ENCODE peak calls at places on chromosomes 7 and 10, in four cellular contexts. P is uterus, D is cardiac muscle cell, M is testis. B is an unnamed sample.

GRCh38 chr10:127392351-127393235 is 156.5 kb upstream of the NPS start:
- DNase-seq in M (peak), D (no peak), P (no peak), B (no peak)

GRCh38 chr7:153567426-153567825 is 484.8 kb upstream of the DPP6 start:
- DNase-seq in M (peak), P (peak), D (no peak), B (no peak)

GRCh38 chr7:103613655-103614642 is 167.9 kb upstream of the SLC26A5 start:
- DNase-seq in M (no peak), P (no peak), D (peak), B (peak)

GRCh38 chr7:51055039-51055840 is 261.4 kb downstream of the COBL start:
- DNase-seq in D (peak), M (no peak), P (no peak), B (no peak)

GRCh38 chr10:97822261-97822687 is 27.4 kb upstream of the GOLGA7B start:
- DNase-seq in P (no peak), D (no peak), M (no peak), B (peak)

GRCh38 chr7:50982626-50983025 is 199.9 kb upstream of the GRB10 start:
- DNase-seq in M (no peak), D (no peak), P (no peak), B (no peak)

GRCh38 chr10:30384791-30385201 is 35.7 kb upstream of the MTPAP start:
- DNase-seq in P (no peak), D (peak), M (peak), B (no peak)

GRCh38 chr7:94908204-94909022 is 1.0 kb downstream of the PPP1R9A start:
- DNase-seq in M (peak), D (peak), P (peak), B (peak)

GRCh38 chr10:6201511-6201975 is 1.2 kb upstream of the PFKFB3 start:
- DNase-seq in P (peak), M (peak), D (peak), B (peak)

GRCh38 chr10:93464826-93465388 is 17.2 kb downstream of the MYOF start:
- DNase-seq in P (no peak), D (no peak), M (no peak), B (no peak)

GRCh38 chr7:24284699-24285506 is 913 bp downstream of the NPY start:
- DNase-seq in M (no peak), D (peak), P (no peak), B (no peak)

GRCh38 chr10:17174626-17175025 is 26.8 kb downstream of the TRDMT1 start:
- DNase-seq in D (no peak), P (no peak), M (no peak), B (no peak)

GRCh38 chr7:141012044-141012685 is 2.6 kb downstream of the MRPS33 start:
- DNase-seq in M (peak), D (peak), P (peak), B (peak)

GRCh38 chr10:110765513-110766375 is 106.0 kb upstream of the PDCD4 start:
- DNase-seq in P (no peak), M (no peak), D (no peak), B (no peak)

GRCh38 chr7:1340031-1340430 is 107.4 kb downstream of the UNCX start:
- DNase-seq in M (no peak), D (no peak), P (no peak), B (no peak)

GRCh38 chr7:102122026-102122425 is 164.6 kb upstream of the SH2B2 start:
- DNase-seq in P (no peak), D (no peak), M (no peak), B (no peak)

GRCh38 chr10:113693348-113693747 is 13.6 kb downstream of the CASP7 start:
- DNase-seq in D (no peak), P (no peak), M (no peak), B (no peak)

GRCh38 chr10:59949608-59950007 is 43.3 kb upstream of the CCDC6 start:
- DNase-seq in D (no peak), P (no peak), M (no peak), B (no peak)

GRCh38 chr7:106602062-106602461 is 58.9 kb downstream of the CCDC71L start:
- DNase-seq in P (no peak), M (no peak), D (no peak), B (no peak)

GRCh38 chr7:111029574-111030357 is 61.2 kb upstream of the LRRN3 start:
- DNase-seq in D (peak), M (peak), P (no peak), B (peak)

GRCh38 chr10:4596951-4597350 is 229.1 kb upstream of the AKR1E2 start:
- DNase-seq in M (no peak), P (no peak), D (no peak), B (no peak)

GRCh38 chr7:5599543-5600200 is 176.0 kb upstream of the TNRC18 start:
- DNase-seq in M (no peak), D (no peak), P (no peak), B (no peak)

GRCh38 chr7:153445641-153446040 is 606.6 kb upstream of the DPP6 start:
- DNase-seq in D (no peak), M (no peak), P (no peak), B (no peak)

GRCh38 chr10:103870503-103870902 is 15.1 kb upstream of the SH3PXD2A start:
- DNase-seq in P (no peak), M (no peak), D (no peak), B (no peak)

GRCh38 chr10:31320598-31321211 is 1.7 kb downstream of the ZEB1 start:
- DNase-seq in D (peak), M (peak), P (peak), B (peak)

GRCh38 chr10:50406457-50407076 is 155.3 kb upstream of the ASAH2 start:
- DNase-seq in P (no peak), M (no peak), D (no peak), B (no peak)

GRCh38 chr7:4681922-4682620 is at the start of gene FOXK1:
- DNase-seq in P (peak), M (peak), D (peak), B (peak)

GRCh38 chr7:157150825-157151412 is 12.2 kb downstream of the UBE3C start:
- DNase-seq in M (peak), P (no peak), D (peak), B (no peak)

GRCh38 chr10:35517431-35518181 is 87.5 kb upstream of the GJD4 start:
- DNase-seq in M (no peak), D (no peak), P (peak), B (peak)

GRCh38 chr7:13742719-13743640 is 246.5 kb downstream of the ETV1 start:
- DNase-seq in P (no peak), M (peak), D (peak), B (peak)

GRCh38 chr7:13745530-13745929 is 243.9 kb downstream of the ETV1 start:
- DNase-seq in D (no peak), P (no peak), M (no peak), B (no peak)

GRCh38 chr7:13737563-13737962 is 251.9 kb downstream of the ETV1 start:
- DNase-seq in M (no peak), P (no peak), D (no peak), B (no peak)

DNA sequence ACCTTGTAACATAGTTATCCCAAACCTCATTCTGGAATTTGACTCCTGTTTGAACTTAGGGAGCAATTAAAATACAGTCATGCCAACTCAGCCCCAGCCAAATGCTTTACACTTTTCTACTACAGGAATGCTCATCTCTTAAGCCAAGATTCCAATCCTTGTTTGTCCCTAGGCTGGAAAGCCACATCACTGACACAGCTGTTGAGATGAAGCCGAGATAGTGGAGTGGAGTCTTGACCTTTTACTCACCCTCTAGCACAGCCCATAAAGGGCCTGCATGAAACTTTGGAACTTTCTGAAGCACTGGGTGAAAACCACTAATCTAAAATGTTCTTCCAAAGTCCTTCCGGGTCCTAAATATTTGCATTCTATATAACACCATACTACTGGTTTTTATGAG is 247.3 kb downstream of the ETV1 start:
- DNase-seq in M (no peak), D (peak), P (no peak), B (no peak)
- H3K27ac ChIP-seq in M (no peak), D (peak), P (no peak), B (no peak)

DNA sequence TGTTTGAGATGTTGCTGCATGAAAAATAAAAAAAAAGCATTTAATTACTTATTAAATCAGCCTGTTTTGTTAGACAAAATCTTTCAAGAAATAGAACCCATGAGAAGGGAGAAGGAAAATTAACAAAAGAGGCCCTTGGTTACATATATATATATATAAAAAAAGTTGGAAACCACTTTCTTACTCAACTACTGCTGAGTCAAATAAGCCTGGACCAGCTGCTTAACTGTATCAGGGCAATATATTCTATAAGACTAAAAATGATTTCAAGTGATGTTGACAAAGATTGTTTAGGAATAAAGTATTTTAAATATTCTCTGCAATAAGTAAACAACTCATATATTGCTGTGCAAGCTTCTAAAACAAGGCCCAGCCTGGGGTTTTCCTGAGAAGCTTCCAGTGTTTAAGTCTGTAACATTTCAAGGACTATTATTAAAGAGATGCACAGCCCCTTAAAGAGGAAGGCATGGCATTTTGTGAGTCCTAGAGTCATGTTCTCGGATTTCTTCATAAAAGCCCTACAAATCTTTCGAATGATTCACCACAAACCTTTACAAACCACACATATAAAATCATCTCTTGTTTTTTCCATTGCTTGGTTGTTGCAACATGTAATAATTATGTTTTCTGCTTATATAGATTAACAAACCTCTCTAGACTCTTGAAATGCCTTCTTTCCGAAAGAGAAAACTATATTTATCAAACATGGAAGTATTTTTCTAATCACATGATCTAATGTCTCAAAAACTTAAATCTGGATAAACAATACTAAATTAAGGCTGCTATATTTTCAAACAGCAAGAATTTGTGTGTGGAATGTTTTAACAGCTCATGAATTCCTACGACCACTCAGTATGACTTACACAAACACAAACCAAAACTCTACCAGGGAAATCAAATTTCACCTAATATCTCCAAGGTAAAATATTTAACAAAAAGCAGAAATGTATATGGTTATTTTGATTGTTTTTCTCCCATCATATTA is 14.3 kb downstream of the JAZF1 start:
- DNase-seq in P (no peak), D (no peak), M (no peak), B (no peak)
- H3K27ac ChIP-seq in P (no peak), D (no peak), M (no peak), B (no peak)

GRCh38 chr10:28587270-28587969 is 54.5 kb downstream of the WAC start:
- DNase-seq in M (no peak), P (no peak), D (no peak), B (no peak)
- H3K27ac ChIP-seq in M (no peak), P (no peak), D (peak), B (peak)

GRCh38 chr7:130943336-130943901 is 209.4 kb upstream of the KLF14 start:
- DNase-seq in P (no peak), M (no peak), D (no peak), B (no peak)
- H3K27ac ChIP-seq in P (peak), M (peak), D (no peak), B (peak)

DNA sequence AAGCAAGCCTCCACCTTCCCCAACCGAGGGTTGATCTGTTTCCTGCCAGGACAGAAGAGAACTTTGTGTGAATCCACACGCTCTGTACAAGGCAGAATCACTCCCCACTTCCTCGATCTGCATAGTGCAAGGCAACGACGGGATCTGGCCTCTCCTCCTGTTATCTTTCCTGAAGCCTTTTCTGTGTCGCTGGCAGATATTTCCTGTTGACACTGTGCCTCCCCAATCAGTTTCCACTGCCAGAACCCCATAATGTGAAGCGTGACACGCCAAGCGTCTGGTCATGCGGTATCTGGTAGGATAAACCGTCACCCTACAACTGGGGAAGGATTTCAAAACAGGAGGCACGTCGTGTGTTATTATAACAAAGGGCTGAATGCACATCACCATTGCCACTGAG is 57.2 kb downstream of the FAM171A1 start:
- DNase-seq in D (peak), P (peak), M (peak), B (no peak)
- H3K27ac ChIP-seq in D (peak), P (no peak), M (no peak), B (no peak)

GRCh38 chr7:2830609-2831376 is 13.3 kb downstream of the GNA12 start:
- DNase-seq in M (no peak), P (no peak), D (no peak), B (no peak)

GRCh38 chr7:2826806-2827205 is 17.3 kb downstream of the GNA12 start:
- DNase-seq in P (no peak), D (no peak), M (no peak), B (no peak)

GRCh38 chr7:2832441-2832840 is 11.7 kb downstream of the GNA12 start:
- DNase-seq in M (no peak), P (no peak), D (no peak), B (no peak)

GRCh38 chr7:2825595-2826227 is 18.4 kb downstream of the GNA12 start:
- DNase-seq in M (peak), D (no peak), P (no peak), B (no peak)

GRCh38 chr7:2829040-2829439 is 15.1 kb downstream of the GNA12 start:
- DNase-seq in M (no peak), P (no peak), D (no peak), B (no peak)
- H3K27ac ChIP-seq in M (no peak), P (no peak), D (no peak), B (no peak)

B was measured in adrenal gland.